ENCODE peak calls at places on chromosomes 1 and 21, in seven cellular contexts. H is MM.1S, B is left lung, V is neural crest cell, Y is psoas muscle, O is AG04450, F is SK-N-SH. P is an unnamed sample.

GRCh38 chr1:6491966-6492365 is 499 bp upstream of the PLEKHG5 start:
- DNase-seq in F (no peak), H (no peak), Y (no peak), B (no peak), V (no peak), O (no peak), P (no peak)

GRCh38 chr1:162056043-162056442 is 13.4 kb upstream of the NOS1AP start:
- DNase-seq in V (peak; percentile 62), Y (peak; percentile 40), F (peak; percentile 69), B (peak; percentile 72), H (peak; percentile 75), O (peak; percentile 23), P (peak; percentile 62)

GRCh38 chr1:68973459-68974244 is 476.8 kb upstream of the DEPDC1 start:
- DNase-seq in Y (no peak), V (no peak), H (peak; percentile 80), B (no peak), F (no peak), O (peak; percentile 2), P (no peak)

GRCh38 chr1:174123843-174124242 is 35.5 kb upstream of the RABGAP1L start:
- DNase-seq in Y (no peak), F (no peak), H (no peak), O (no peak), V (no peak), B (no peak), P (no peak)

GRCh38 chr1:248756636-248757035 is 1.1 kb upstream of the LYPD8 start:
- DNase-seq in H (peak; percentile 2), B (no peak), F (no peak), V (no peak), Y (no peak), O (no peak), P (no peak)

GRCh38 chr1:24575905-24576587 is 20.2 kb downstream of the NCMAP start:
- DNase-seq in H (no peak), B (no peak), O (no peak), V (no peak), F (no peak), Y (no peak), P (no peak)

GRCh38 chr1:225509376-225509707 is 81.5 kb upstream of the LBR start:
- DNase-seq in V (no peak), H (no peak), O (no peak), B (no peak), F (no peak), Y (no peak), P (no peak)

GRCh38 chr1:59699227-59699847 is 115.4 kb upstream of the HOOK1 start:
- DNase-seq in F (peak; percentile 31), B (no peak), O (no peak), H (peak; percentile 63), V (no peak), Y (no peak), P (peak; percentile 36)

GRCh38 chr1:96306809-96307208 is 414.8 kb upstream of the PTBP2 start:
- DNase-seq in H (no peak), O (peak; percentile 13), F (no peak), V (no peak), B (no peak), Y (no peak), P (no peak)

GRCh38 chr1:62725255-62725654 is 37.1 kb upstream of the DOCK7 start:
- DNase-seq in Y (no peak), F (no peak), H (peak; percentile 41), V (no peak), O (peak; percentile 68), B (no peak), P (no peak)

GRCh38 chr1:213507472-213508223 is 456.6 kb downstream of the RPS6KC1 start:
- DNase-seq in H (no peak), B (no peak), V (no peak), F (no peak), Y (no peak), O (no peak), P (no peak)

DNA sequence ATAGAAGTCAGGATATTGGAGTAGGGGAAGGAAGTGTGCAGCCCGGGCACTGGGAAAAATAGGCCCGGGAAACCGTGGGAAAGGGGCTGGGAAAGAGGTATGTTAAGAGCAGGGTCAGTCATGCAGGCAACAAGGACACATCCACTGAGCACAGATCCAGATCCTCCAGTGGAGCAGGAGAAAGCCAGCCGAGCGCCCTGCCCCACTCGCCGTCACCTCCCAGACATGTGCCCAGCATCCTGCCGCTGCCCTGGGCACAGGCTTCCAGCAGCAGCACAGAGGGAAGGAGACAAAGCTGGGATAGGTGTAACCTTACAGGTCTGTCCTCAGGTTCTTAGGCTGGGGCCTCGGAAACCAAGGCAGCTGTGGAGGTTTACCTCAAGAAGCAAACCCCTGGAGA is 64.2 kb downstream of the FAM163A start:
- DNase-seq in O (no peak), H (no peak), F (no peak), B (no peak), V (no peak), Y (no peak), P (no peak)
- TF ChIP-seq CTCF in O (no peak), H (no peak), F (no peak), B (no peak), V (no peak), Y (no peak), P (no peak)

GRCh38 chr1:207397525-207397926 is 56.6 kb upstream of the CR2 start:
- DNase-seq in O (no peak), Y (no peak), B (no peak), V (no peak), H (no peak), F (no peak), P (no peak)
- TF ChIP-seq CTCF in O (peak; percentile 25), Y (no peak), B (no peak), V (no peak), H (no peak), F (peak; percentile 22), P (no peak)

GRCh38 chr1:100866041-100866900 is 28.4 kb downstream of the EXTL2 start:
- DNase-seq in V (no peak), B (no peak), O (no peak), Y (no peak), H (peak; percentile 22), F (peak; percentile 10), P (peak; percentile 19)
- TF ChIP-seq CTCF in V (peak; percentile 71), B (peak; percentile 50), O (peak; percentile 60), Y (peak; percentile 57), H (peak; percentile 41), F (peak; percentile 79), P (peak; percentile 47)

GRCh38 chr1:84702143-84702542 is 11.9 kb upstream of the SSX2IP start:
- DNase-seq in H (no peak), Y (no peak), B (no peak), V (no peak), F (no peak), O (no peak), P (no peak)
- TF ChIP-seq CTCF in H (no peak), Y (no peak), B (no peak), V (no peak), F (no peak), O (no peak), P (no peak)

DNA sequence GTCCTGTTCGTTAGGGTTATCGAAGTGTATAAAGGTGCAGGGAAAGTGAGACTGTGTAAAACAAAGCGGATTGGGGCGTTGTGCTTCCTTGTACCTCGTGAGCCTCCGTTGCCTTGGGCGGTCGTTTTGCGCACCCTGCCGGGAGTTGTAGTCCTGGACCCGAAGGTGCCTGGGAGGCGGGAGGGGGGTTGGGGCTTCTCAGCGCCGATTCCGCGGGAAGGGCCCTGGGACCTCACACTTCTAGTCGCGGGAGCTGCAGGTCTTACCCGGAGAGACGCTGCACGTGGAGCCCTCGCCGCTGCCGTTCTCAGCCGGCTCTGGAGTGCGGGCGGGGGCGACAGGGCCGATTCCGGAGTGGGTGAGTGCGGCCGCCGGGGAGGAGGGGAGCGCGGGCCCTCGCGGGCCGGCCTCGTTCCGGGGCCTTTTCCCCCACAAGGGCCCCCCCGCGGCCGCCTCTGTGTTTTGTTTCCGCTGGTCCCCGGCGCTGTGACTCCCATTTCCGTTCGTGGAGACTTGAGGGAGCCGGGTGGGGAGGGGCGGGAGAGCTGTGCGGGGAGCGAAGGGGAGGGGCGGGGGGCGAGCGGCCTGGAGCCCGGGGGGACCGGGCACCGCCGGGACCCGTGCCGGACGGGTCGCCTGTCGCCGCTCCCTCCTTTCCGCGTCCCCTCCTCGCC is 586 bp downstream of the GABPA start:
- DNase-seq in V (peak; percentile 81), B (peak; percentile 94), H (peak; percentile 85), O (peak; percentile 46), Y (peak; percentile 92), F (peak; percentile 91), P (peak; percentile 81)
- TF ChIP-seq CTCF in V (no peak), B (no peak), H (no peak), O (peak; percentile 36), Y (no peak), F (no peak), P (no peak)

GRCh38 chr1:1302006-1302430 is 5.7 kb downstream of the ACAP3 start:
- DNase-seq in F (peak; percentile 63), H (no peak), V (no peak), B (no peak), Y (no peak), O (no peak), P (no peak)
- TF ChIP-seq CTCF in F (peak; percentile 51), H (peak; percentile 43), V (peak; percentile 53), B (no peak), Y (peak; percentile 25), O (peak; percentile 45), P (peak; percentile 45)

DNA sequence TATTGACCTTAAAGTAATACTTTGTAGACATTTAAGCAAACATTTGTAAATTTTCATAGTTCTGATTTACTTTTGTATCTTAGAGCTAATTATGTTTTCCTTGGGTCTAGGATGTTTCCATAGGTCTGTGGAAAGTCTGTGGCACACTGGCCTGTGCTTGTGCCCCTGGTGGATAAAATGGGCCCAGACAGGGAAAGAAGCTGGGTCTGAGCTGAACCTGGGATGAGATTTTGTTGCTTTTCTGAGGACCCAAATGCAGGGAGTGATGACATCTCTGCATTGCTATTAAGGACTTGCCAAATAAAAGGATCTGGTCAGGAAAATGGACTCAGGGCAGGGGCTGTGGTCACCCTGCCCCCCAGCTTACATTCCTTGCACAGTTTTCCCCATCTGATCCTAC is 41.8 kb downstream of the C1orf21 start:
- DNase-seq in O (no peak), F (no peak), V (no peak), B (no peak), Y (no peak), H (no peak), P (no peak)
- TF ChIP-seq CTCF in O (no peak), F (no peak), V (peak; percentile 22), B (no peak), Y (no peak), H (no peak), P (no peak)